ENCODE peak calls at places on chromosomes 12 and 14, in five cellular contexts. B, J, M, C and X are unnamed samples.

GRCh38 chr12:60209933-60210332 is 614.1 kb downstream of the SLC16A7 start:
- DNase-seq in C (no peak), B (no peak), M (no peak), J (no peak), X (no peak)

GRCh38 chr12:94427520-94428381 is 31.9 kb downstream of the CEP83 start:
- DNase-seq in C (peak), M (no peak), J (no peak), B (peak), X (no peak)

GRCh38 chr12:82034769-82035168 is 275.6 kb upstream of the PPFIA2 start:
- DNase-seq in J (no peak), C (no peak), M (no peak), B (no peak), X (no peak)

GRCh38 chr14:74510955-74511354 is 17.4 kb downstream of the ISCA2 start:
- DNase-seq in M (no peak), B (peak), C (peak), J (no peak), X (peak)

GRCh38 chr12:71152838-71153237 is 5.0 kb downstream of the TSPAN8 start:
- DNase-seq in B (no peak), J (no peak), C (peak), M (no peak), X (no peak)

GRCh38 chr12:96155181-96155580 is 39.0 kb upstream of the ELK3 start:
- DNase-seq in C (no peak), M (no peak), B (no peak), J (no peak), X (no peak)

GRCh38 chr14:78904094-78904493 is 733.9 kb downstream of the NRXN3 start:
- DNase-seq in M (no peak), J (no peak), C (no peak), B (no peak), X (no peak)

GRCh38 chr12:123033392-123034021 is 53.0 kb downstream of the ARL6IP4 start:
- DNase-seq in J (no peak), C (no peak), M (no peak), B (no peak), X (no peak)

GRCh38 chr12:96445743-96446655 is 43.4 kb upstream of the CFAP54 start:
- DNase-seq in J (no peak), C (peak), M (peak), B (peak), X (no peak)

GRCh38 chr14:34496679-34497513 is 34.9 kb upstream of the SPTSSA start:
- DNase-seq in J (peak), C (peak), M (peak), B (peak), X (peak)

GRCh38 chr14:73789996-73790581 is 61.5 kb upstream of the PTGR2 start:
- DNase-seq in M (no peak), B (peak), J (no peak), C (peak), X (no peak)

GRCh38 chr14:32224731-32225377 is 21.8 kb upstream of the RNU6-8 start:
- DNase-seq in M (peak), B (peak), C (peak), J (no peak), X (no peak)

GRCh38 chr14:52025310-52025709 is 36.0 kb downstream of the RTRAF start:
- DNase-seq in C (peak), J (no peak), M (no peak), B (peak), X (no peak)

GRCh38 chr14:64947710-64948611 is 5.4 kb upstream of the GPX2 start:
- DNase-seq in M (no peak), J (no peak), B (no peak), C (no peak), X (no peak)

GRCh38 chr12:34398706-34399630 is 376.7 kb downstream of the ALG10 start:
- DNase-seq in B (no peak), C (no peak), M (no peak), J (no peak), X (peak)

GRCh38 chr14:100140452-100141132 is 18.9 kb downstream of the DEGS2 start:
- DNase-seq in B (peak), M (peak), J (peak), C (peak), X (peak)

GRCh38 chr12:52689936-52690335 is 9.7 kb upstream of the KRT1 start:
- DNase-seq in B (no peak), C (no peak), J (no peak), M (no peak), X (no peak)

GRCh38 chr14:64708148-64709004 is 4.2 kb downstream of the PLEKHG3 start:
- DNase-seq in B (peak), J (no peak), C (peak), M (peak), X (peak)

GRCh38 chr12:47900480-47901129 is 4.2 kb downstream of the VDR start:
- DNase-seq in M (peak), J (no peak), C (peak), B (no peak), X (peak)

GRCh38 chr12:107436836-107437235 is 248.8 kb upstream of the PWP1 start:
- DNase-seq in B (no peak), C (no peak), J (no peak), M (no peak), X (no peak)

GRCh38 chr12:95151821-95152220 is 65.4 kb downstream of the FGD6 start:
- DNase-seq in B (no peak), M (no peak), J (no peak), C (no peak), X (no peak)

GRCh38 chr14:96125536-96125935 is 79.1 kb upstream of the BDKRB2 start:
- DNase-seq in M (no peak), J (no peak), C (peak), B (no peak), X (no peak)

GRCh38 chr12:49339464-49339861 is 2.5 kb upstream of the C1QL4 start:
- DNase-seq in M (peak), J (no peak), B (no peak), C (no peak), X (no peak)

GRCh38 chr14:89849931-89850330 is 104.6 kb downstream of the EFCAB11 start:
- DNase-seq in M (no peak), C (no peak), B (peak), J (no peak), X (no peak)

GRCh38 chr12:106179086-106179485 is 40.3 kb upstream of the NUAK1 start:
- DNase-seq in J (peak), M (no peak), B (no peak), C (peak), X (no peak)

GRCh38 chr14:24100982-24101494 is 6.9 kb downstream of the PCK2 start:
- DNase-seq in B (no peak), J (no peak), C (no peak), M (no peak), X (no peak)

GRCh38 chr12:14588571-14588970 is 20.9 kb upstream of the PLBD1 start:
- DNase-seq in C (no peak), J (no peak), B (no peak), M (no peak), X (no peak)

GRCh38 chr14:102764220-102764671 is 13.0 kb upstream of the TRAF3 start:
- DNase-seq in B (no peak), J (no peak), M (no peak), C (no peak), X (no peak)

GRCh38 chr12:102010265-102010994 is 51.4 kb downstream of the WASHC3 start:
- DNase-seq in M (no peak), C (no peak), B (no peak), J (no peak), X (no peak)

GRCh38 chr12:75784591-75784990 is 247.0 kb downstream of the PHLDA1 start:
- DNase-seq in M (no peak), J (no peak), B (peak), C (peak), X (no peak)

GRCh38 chr12:58455146-58455545 is 465.2 kb downstream of the LRIG3 start:
- DNase-seq in J (no peak), M (no peak), B (peak), C (no peak), X (no peak)

GRCh38 chr12:131092911-131093901 is 139.5 kb downstream of the ADGRD1 start:
- DNase-seq in B (no peak), J (no peak), C (no peak), M (no peak), X (peak)

GRCh38 chr14:23827100-23827892 is 126.3 kb upstream of the DHRS4 start:
- DNase-seq in J (no peak), B (no peak), C (no peak), M (no peak), X (no peak)

GRCh38 chr12:54374555-54375257 is 9.8 kb downstream of the ZNF385A start:
- DNase-seq in J (no peak), B (no peak), M (no peak), C (no peak), X (no peak)

GRCh38 chr12:108720757-108721514 is 10.4 kb downstream of the CORO1C start:
- DNase-seq in C (peak), B (no peak), J (no peak), M (peak), X (no peak)

GRCh38 chr14:101072945-101073597 is 169.5 kb upstream of the RTL1 start:
- DNase-seq in M (peak), J (peak), C (peak), B (peak), X (peak)

GRCh38 chr12:39892146-39892545 is 213.7 kb downstream of the SLC2A13 start:
- DNase-seq in M (no peak), B (no peak), J (no peak), C (no peak), X (no peak)

GRCh38 chr12:115449526-115449925 is 765.6 kb upstream of the TBX3 start:
- DNase-seq in M (no peak), J (no peak), C (no peak), B (no peak), X (no peak)

GRCh38 chr12:115450017-115450416 is 766.0 kb upstream of the TBX3 start:
- DNase-seq in M (peak), J (no peak), B (no peak), C (no peak), X (peak)

GRCh38 chr12:115451785-115452736 is 768.1 kb upstream of the TBX3 start:
- DNase-seq in J (peak), B (peak), C (peak), M (peak), X (peak)

GRCh38 chr12:115451151-115451784 is 767.3 kb upstream of the TBX3 start:
- DNase-seq in M (peak), C (no peak), B (no peak), J (no peak), X (no peak)

GRCh38 chr12:115450710-115451109 is 766.7 kb upstream of the TBX3 start:
- DNase-seq in B (no peak), C (no peak), M (peak), J (no peak), X (peak)
- H2BK120ac ChIP-seq in B (no peak), C (no peak), M (peak), J (no peak), X (no peak)

GRCh38 chr12:27303139-27304111 is 29.2 kb upstream of the BMAL2 start:
- DNase-seq in M (no peak), B (peak), J (no peak), C (peak), X (no peak)
- H4K8ac ChIP-seq in M (no peak), B (no peak), J (no peak), C (no peak), X (no peak)

DNA sequence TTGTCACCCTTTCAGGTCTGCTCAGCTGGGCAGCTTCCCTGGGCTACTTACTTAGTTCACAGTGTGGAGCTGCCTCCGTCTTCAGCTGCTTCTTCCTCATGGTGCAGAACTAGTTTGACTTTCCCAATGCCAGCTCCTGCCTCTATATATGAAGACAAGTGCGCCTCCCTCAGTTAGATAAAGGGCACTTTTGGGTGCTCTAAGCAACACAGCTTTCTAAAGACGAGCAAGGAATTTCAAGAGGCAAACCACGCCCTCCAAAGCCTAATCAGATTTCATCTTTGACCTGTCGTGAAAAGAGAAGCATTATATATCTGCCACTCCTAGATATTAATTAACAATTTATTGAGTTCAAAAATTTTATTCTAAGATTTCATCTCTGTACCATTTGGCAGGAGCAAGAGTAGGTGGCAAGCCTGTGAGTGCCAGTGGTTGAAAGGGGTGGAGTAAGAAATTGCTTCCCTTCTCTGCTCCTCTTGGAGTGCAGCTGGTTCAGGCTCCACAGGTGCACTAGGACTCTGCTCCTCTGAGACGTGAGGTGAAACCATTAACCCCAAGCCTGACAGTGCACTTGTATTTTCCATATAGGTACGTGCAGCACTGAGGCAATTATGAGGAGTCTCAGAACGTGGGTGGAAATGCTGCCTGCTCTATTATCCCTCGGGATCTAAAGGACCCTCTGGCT is 2.1 kb upstream of the SLC11A2 start:
- DNase-seq in B (peak), J (peak), C (peak), M (peak), X (peak)
- H2BK120ac ChIP-seq in B (no peak), J (no peak), C (no peak), M (no peak), X (no peak)

DNA sequence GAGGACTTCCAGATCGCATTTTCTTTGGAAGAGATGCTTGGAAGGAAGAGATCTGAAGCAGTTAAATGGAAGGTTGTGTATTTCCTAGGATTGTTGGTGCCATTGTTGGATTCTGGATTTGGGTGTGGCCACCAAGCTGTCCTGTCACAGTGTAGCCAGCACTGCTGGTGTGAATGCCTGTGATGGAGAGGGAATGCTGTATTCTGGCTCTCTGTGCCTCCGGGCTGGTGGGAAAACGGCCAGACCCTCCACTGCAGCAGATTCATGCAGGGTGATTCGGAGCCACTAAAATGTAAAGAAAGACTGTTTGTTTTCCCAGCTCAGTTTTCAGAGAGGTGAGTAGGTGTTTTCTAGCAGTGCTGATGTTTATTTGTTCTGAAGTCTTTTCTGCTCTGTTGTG is 30.7 kb upstream of the MANSC4 start:
- DNase-seq in C (no peak), J (no peak), B (peak), M (no peak), X (no peak)
- H4K8ac ChIP-seq in C (no peak), J (no peak), B (no peak), M (no peak), X (no peak)

GRCh38 chr14:21103710-21104447 is 3.0 kb downstream of the TMEM253 start:
- DNase-seq in C (peak), J (peak), M (peak), B (peak), X (peak)
- H2BK120ac ChIP-seq in C (peak), J (peak), M (peak), B (peak), X (peak)

GRCh38 chr14:97353102-97353501 is 555.9 kb downstream of the VRK1 start:
- DNase-seq in C (no peak), M (no peak), B (no peak), J (no peak), X (no peak)
- H4K8ac ChIP-seq in C (no peak), M (no peak), B (no peak), J (no peak), X (no peak)